ENCODE peak calls at places on chromosome 11, in four cellular contexts. Z is mesenchymal stem cell, I is H9, X is IMR-90. M is an unnamed sample.
A peak's percentile ranks its signal among the peaks of the same experiment; 100 is the strongest.

GRCh38 chr11:63592975-63593395 is 21.2 kb downstream of the PLAAT3 start:
- DNase-seq in Z (no peak), X (peak; percentile 44), I (no peak), M (no peak)

GRCh38 chr11:97461934-97462333 is 1072.1 kb downstream of the JRKL start:
- DNase-seq in I (no peak), Z (no peak), X (no peak), M (no peak)

GRCh38 chr11:106625566-106625965 is 392.7 kb downstream of the GUCY1A2 start:
- DNase-seq in X (peak; percentile 12), Z (no peak), I (no peak), M (no peak)

GRCh38 chr11:352456-353180 is 16.7 kb upstream of the B4GALNT4 start:
- DNase-seq in X (no peak), Z (no peak), I (no peak), M (no peak)

GRCh38 chr11:35511666-35512065 is 13.8 kb downstream of the PAMR1 start:
- DNase-seq in Z (peak; percentile 86), X (peak; percentile 91), I (no peak), M (no peak)

GRCh38 chr11:1296287-1296686 is 13.1 kb downstream of the TOLLIP start:
- DNase-seq in Z (no peak), I (no peak), X (no peak), M (no peak)

GRCh38 chr11:42407379-42407778 is 904.4 kb upstream of the API5 start:
- DNase-seq in Z (no peak), X (no peak), I (peak; percentile 95), M (peak; percentile 92)

GRCh38 chr11:9280655-9281301 is 15.6 kb upstream of the DENND5A start:
- DNase-seq in Z (peak; percentile 79), I (no peak), X (peak; percentile 81), M (no peak)

GRCh38 chr11:73178092-73178539 is 36.0 kb upstream of the FCHSD2 start:
- DNase-seq in X (peak; percentile 81), I (peak; percentile 77), Z (peak; percentile 70), M (peak; percentile 56)

GRCh38 chr11:116691779-116692178 is 81.0 kb downstream of the BUD13 start:
- DNase-seq in Z (peak; percentile 36), X (peak; percentile 6), I (peak; percentile 78), M (peak; percentile 56)

GRCh38 chr11:85941380-85941973 is 86.3 kb downstream of the CCDC83 start:
- DNase-seq in X (peak; percentile 74), I (peak; percentile 70), Z (peak; percentile 62), M (peak; percentile 14)

GRCh38 chr11:79439430-79439892 is 1.4 kb downstream of the TENM4 start:
- DNase-seq in X (peak; percentile 59), Z (peak; percentile 44), I (no peak), M (no peak)

GRCh38 chr11:125429174-125429707 is 66.8 kb downstream of the FEZ1 start:
- DNase-seq in I (peak; percentile 89), X (peak; percentile 55), Z (peak; percentile 53), M (peak; percentile 57)

GRCh38 chr11:83691387-83692088 is 405.4 kb upstream of the CCDC90B start:
- DNase-seq in X (no peak), Z (no peak), I (no peak), M (no peak)

GRCh38 chr11:119863811-119864601 is 135.0 kb upstream of the NECTIN1 start:
- DNase-seq in Z (no peak), I (peak; percentile 55), X (no peak), M (no peak)

DNA sequence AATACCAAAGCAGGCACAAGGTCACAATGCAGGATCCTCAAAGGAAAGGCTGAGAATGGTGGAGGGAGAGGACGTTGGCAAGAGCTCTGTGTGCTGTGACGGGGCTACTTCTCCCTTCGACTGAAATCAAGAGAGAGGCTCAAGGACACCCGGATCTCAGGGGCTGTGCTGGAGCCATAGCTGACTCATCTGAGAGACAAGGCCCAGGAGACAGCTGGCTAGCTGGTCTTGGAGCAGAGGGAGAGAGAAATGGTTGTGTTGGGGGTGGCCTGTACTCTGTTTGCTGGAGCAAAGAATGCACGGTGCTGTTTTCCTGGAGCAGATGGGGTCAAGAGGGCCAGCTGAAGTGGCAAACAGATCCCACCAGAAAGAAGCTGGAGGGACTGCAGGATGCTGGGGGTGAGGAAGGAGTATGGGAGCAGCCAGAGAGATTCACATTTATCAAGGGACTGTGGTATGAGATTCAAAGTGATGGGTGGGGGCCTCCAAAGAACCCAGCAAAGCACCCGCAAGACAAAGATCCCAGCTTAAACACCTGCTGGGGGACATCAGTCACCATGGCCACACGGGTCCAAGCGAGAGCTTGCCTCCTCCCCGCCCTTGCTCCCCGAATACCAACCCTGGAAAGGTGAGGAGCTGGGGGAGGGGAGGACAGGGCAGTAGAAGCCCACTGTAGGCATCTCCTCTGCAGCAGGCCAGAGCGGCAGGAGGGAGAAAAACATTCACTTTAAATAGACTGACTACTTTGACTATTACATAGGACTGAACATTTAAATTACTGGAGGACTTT is 40.8 kb downstream of the MAP6 start:
- DNase-seq in Z (peak; percentile 78), I (peak; percentile 53), X (peak; percentile 58), M (no peak)
- H2BK15ac ChIP-seq in Z (no peak overlapping the region), I (no peak overlapping the region), X (peak overlapping the region; percentile 79), M (no peak overlapping the region)

GRCh38 chr11:118401880-118402590 is 629 bp downstream of the ATP5MG start:
- DNase-seq in Z (peak; percentile 89), I (no peak), X (peak; percentile 92), M (peak; percentile 17)
- H2BK5ac ChIP-seq in Z (no peak overlapping the region), I (no peak overlapping the region), X (peak overlapping the region; percentile 98), M (no peak overlapping the region)

DNA sequence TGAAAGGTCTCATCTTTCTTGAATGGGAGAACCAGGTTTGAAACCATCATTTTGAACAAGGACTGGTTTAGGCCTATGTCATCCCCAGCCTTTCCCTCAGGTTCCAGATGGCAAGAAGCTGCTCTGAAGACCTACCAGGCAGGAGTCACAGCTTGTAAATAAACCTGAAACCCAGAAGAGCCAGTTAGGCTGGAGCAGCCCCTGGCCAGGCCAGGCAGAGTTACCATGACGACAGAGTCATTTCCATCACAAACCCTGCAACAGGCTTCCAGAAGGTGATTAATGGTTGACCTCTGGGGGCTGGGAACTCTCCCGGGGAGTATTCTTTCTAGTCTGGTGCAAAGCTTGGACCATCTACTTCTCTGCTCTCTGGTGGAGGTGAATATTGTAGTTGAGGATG is 164.1 kb upstream of the NCAM1 start:
- DNase-seq in I (peak; percentile 87), Z (peak; percentile 5), X (no peak), M (peak; percentile 40)
- H2BK15ac ChIP-seq in I (peak overlapping the region; percentile 43), Z (no peak overlapping the region), X (no peak overlapping the region), M (no peak overlapping the region)

DNA sequence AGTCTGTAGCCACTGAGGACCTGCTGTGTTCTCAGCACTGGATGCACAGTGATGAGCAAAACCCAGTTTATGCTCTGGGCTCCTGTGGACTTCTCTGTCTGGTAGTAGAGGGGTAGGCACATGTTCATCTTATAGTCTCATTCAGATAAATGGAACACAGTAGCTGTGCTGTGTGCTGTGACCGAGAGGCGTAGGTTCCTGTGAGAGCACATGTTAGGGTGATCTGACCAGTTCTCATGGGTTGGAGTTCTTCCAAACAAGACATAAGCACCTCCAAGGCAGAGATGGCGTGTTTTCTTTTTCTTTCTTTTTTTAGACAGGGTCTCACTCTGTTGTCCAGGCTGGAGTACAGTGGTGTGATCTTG is 154.8 kb upstream of the RASSF10 start:
- DNase-seq in Z (no peak), I (no peak), X (no peak), M (no peak)
- H2BK5ac ChIP-seq in Z (no peak overlapping the region), I (no peak overlapping the region), X (no peak overlapping the region), M (no peak overlapping the region)

DNA sequence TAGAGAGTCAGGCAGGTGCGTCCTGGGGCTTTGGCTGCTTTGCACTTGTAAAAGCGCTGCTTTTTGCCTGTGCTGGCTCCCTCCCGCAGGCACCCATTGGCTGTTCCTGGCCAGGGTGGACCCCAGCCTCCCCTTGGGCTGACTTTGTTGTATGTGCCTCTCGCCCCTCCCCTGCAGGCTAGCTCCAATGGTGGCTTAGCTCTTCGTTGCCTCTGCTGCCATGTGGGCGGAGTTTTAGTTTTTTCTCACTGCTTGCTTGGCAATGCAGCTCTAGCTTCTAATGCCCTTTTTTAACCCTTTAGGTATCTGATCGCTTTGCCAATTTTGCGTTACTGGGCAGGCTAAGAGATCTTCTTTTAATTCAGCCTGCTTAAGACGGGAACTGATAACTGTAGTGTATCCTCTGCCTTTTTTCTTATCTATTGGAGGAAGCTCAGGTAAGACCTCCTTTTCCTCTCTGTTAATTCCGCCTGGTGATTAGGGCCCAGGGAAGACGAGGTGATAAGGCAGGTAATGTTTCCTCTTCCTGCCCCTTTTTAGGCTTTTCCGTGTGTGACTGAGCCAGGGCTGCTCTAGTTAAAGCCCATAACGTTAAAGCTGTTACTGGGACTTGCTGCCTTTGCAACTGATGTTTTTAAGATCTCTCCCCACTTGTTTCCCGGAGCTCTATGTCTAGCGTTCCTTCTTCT is 11.8 kb upstream of the GLYATL1 start:
- DNase-seq in X (peak; percentile 29), I (peak; percentile 99), Z (peak; percentile 47), M (peak; percentile 85)
- H2BK15ac ChIP-seq in X (no peak overlapping the region), I (no peak overlapping the region), Z (no peak overlapping the region), M (no peak overlapping the region)

GRCh38 chr11:95363189-95363588 is 132.2 kb upstream of the SESN3 start:
- DNase-seq in X (no peak), I (no peak), Z (peak; percentile 30), M (no peak)

GRCh38 chr11:95360382-95360781 is 129.4 kb upstream of the SESN3 start:
- DNase-seq in I (no peak), Z (peak; percentile 29), X (no peak), M (no peak)

GRCh38 chr11:95359323-95359656 is 128.3 kb upstream of the SESN3 start:
- DNase-seq in I (no peak), X (no peak), Z (no peak), M (no peak)

GRCh38 chr11:95359756-95360155 is 128.8 kb upstream of the SESN3 start:
- DNase-seq in X (no peak), I (no peak), Z (no peak), M (no peak)

GRCh38 chr11:95361180-95361579 is 130.2 kb upstream of the SESN3 start:
- DNase-seq in X (no peak), Z (no peak), I (no peak), M (no peak)
- H2BK5ac ChIP-seq in X (no peak overlapping the region), Z (no peak overlapping the region), I (no peak overlapping the region), M (no peak overlapping the region)

DNA sequence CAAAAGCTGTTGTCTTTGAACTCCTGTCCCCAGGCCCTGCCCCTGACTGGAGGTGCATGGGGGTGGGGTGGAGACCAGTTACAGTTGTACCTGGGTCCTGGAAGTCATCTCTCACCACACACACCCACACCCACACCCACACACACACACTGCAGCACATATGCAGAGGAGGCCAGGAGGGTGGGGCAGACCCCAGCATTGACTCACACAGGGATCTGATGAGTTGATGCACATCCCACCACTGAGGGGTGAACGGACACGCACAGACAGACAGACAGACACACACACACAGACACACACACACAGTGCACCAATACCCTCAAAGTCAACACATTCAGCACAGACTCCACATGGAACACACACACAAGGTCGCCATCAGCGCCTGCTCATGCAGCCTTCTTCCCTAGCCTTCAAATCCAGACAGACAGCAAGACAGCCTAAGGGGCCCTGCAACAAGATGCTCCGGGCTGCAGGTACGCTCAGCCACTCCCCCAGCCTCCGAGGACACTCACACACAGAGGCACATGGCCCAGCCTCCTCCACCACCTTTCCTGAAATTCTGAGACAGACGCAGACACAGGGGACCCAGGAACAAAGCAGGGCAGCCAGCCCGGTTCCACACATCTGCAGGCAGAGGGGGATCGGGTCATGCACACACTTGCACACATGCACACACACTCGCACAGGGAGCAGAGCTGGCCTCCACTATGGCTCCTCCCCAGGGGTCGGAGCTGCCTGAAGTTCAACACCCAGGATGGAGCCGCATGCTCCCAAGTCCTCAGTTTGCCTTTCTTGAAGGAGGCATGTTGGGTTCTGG is 26.5 kb downstream of the SYT7 start:
- DNase-seq in Z (no peak), I (no peak), X (no peak), M (no peak)
- H2BK15ac ChIP-seq in Z (no peak overlapping the region), I (no peak overlapping the region), X (no peak overlapping the region), M (peak overlapping the region; percentile 99)

GRCh38 chr11:133467686-133468085 is 64.6 kb downstream of the OPCML start:
- DNase-seq in X (no peak), I (no peak), Z (no peak), M (no peak)
- H2BK5ac ChIP-seq in X (no peak overlapping the region), I (no peak overlapping the region), Z (no peak overlapping the region), M (no peak overlapping the region)

M was measured in neuronal stem cell.